ENCODE peak calls at places on chromosomes 2 and 18, in four cellular contexts. One of them, this sample, is unnamed.

GRCh38 chr2:71797006-71797810 is 343.8 kb downstream of the DYSF start:
- DNase-seq in cardiac fibroblast: no peak
- DNase-seq in coronary artery: no peak
- DNase-seq in left ventricle myocardium inferior: no peak
- DNase-seq in this sample: no peak

GRCh38 chr2:70123051-70123828 is 36.0 kb downstream of the PCBP1 start:
- DNase-seq in cardiac fibroblast: peak
- DNase-seq in coronary artery: peak
- DNase-seq in left ventricle myocardium inferior: peak
- DNase-seq in this sample: no peak

GRCh38 chr18:50126466-50126865 is 68.5 kb downstream of the MYO5B start:
- DNase-seq in cardiac fibroblast: no peak
- DNase-seq in coronary artery: no peak
- DNase-seq in left ventricle myocardium inferior: no peak
- DNase-seq in this sample: no peak

GRCh38 chr2:121034551-121034950 is 250.5 kb downstream of the TFCP2L1 start:
- DNase-seq in cardiac fibroblast: no peak
- DNase-seq in coronary artery: no peak
- DNase-seq in left ventricle myocardium inferior: no peak
- DNase-seq in this sample: peak

GRCh38 chr2:158728422-158728821 is 66.7 kb upstream of the DAPL1 start:
- DNase-seq in cardiac fibroblast: no peak
- DNase-seq in coronary artery: no peak
- DNase-seq in left ventricle myocardium inferior: no peak
- DNase-seq in this sample: no peak

GRCh38 chr2:185780890-185781289 is 42.3 kb downstream of the FSIP2 start:
- DNase-seq in cardiac fibroblast: peak
- DNase-seq in coronary artery: no peak
- DNase-seq in left ventricle myocardium inferior: no peak
- DNase-seq in this sample: no peak

GRCh38 chr18:40949138-40949949 is 1005.7 kb upstream of the PIK3C3 start:
- DNase-seq in cardiac fibroblast: no peak
- DNase-seq in coronary artery: no peak
- DNase-seq in left ventricle myocardium inferior: no peak
- DNase-seq in this sample: no peak

GRCh38 chr18:23324056-23324811 is 128.9 kb upstream of the RIOK3 start:
- DNase-seq in cardiac fibroblast: no peak
- DNase-seq in coronary artery: no peak
- DNase-seq in left ventricle myocardium inferior: no peak
- DNase-seq in this sample: no peak

GRCh38 chr2:23687214-23687613 is 239.7 kb downstream of the ATAD2B start:
- DNase-seq in cardiac fibroblast: no peak
- DNase-seq in coronary artery: no peak
- DNase-seq in left ventricle myocardium inferior: no peak
- DNase-seq in this sample: no peak

GRCh38 chr2:6888724-6889123 is 11.1 kb downstream of the RSAD2 start:
- DNase-seq in cardiac fibroblast: no peak
- DNase-seq in coronary artery: no peak
- DNase-seq in left ventricle myocardium inferior: no peak
- DNase-seq in this sample: no peak

GRCh38 chr2:139790807-139791206 is 1010.6 kb upstream of the NXPH2 start:
- DNase-seq in cardiac fibroblast: peak
- DNase-seq in coronary artery: no peak
- DNase-seq in left ventricle myocardium inferior: no peak
- DNase-seq in this sample: no peak

GRCh38 chr2:149860276-149860921 is 272.8 kb upstream of the MMADHC start:
- DNase-seq in cardiac fibroblast: peak
- DNase-seq in coronary artery: no peak
- DNase-seq in left ventricle myocardium inferior: peak
- DNase-seq in this sample: no peak

GRCh38 chr2:230423851-230424458 is 8.0 kb downstream of the SP100 start:
- DNase-seq in cardiac fibroblast: peak
- DNase-seq in coronary artery: no peak
- DNase-seq in left ventricle myocardium inferior: no peak
- DNase-seq in this sample: no peak

GRCh38 chr2:230090978-230091377 is 22.3 kb upstream of the SLC16A14 start:
- DNase-seq in cardiac fibroblast: no peak
- DNase-seq in coronary artery: no peak
- DNase-seq in left ventricle myocardium inferior: no peak
- DNase-seq in this sample: no peak

GRCh38 chr18:9743200-9744016 is 35.3 kb downstream of the RAB31 start:
- DNase-seq in cardiac fibroblast: peak
- DNase-seq in coronary artery: no peak
- DNase-seq in left ventricle myocardium inferior: no peak
- DNase-seq in this sample: peak

GRCh38 chr2:169709970-169710369 is 15.7 kb downstream of the PHOSPHO2 start:
- DNase-seq in cardiac fibroblast: no peak
- DNase-seq in coronary artery: no peak
- DNase-seq in left ventricle myocardium inferior: no peak
- DNase-seq in this sample: no peak

GRCh38 chr2:131029812-131030211 is 63.4 kb downstream of the FAM168B start:
- DNase-seq in cardiac fibroblast: no peak
- DNase-seq in coronary artery: peak
- DNase-seq in left ventricle myocardium inferior: no peak
- DNase-seq in this sample: peak

GRCh38 chr2:74146929-74147728 is 583 bp downstream of the BOLA3 start:
- DNase-seq in cardiac fibroblast: peak
- DNase-seq in coronary artery: no peak
- DNase-seq in left ventricle myocardium inferior: no peak
- DNase-seq in this sample: no peak

GRCh38 chr2:201928363-201928762 is 105.3 kb upstream of the FZD7 start:
- DNase-seq in cardiac fibroblast: no peak
- DNase-seq in coronary artery: no peak
- DNase-seq in left ventricle myocardium inferior: no peak
- DNase-seq in this sample: no peak

GRCh38 chr2:85468096-85468703 is 49.7 kb downstream of the SH2D6 start:
- DNase-seq in cardiac fibroblast: no peak
- DNase-seq in coronary artery: no peak
- DNase-seq in left ventricle myocardium inferior: no peak
- DNase-seq in this sample: no peak

GRCh38 chr2:201235865-201236811 is 24.2 kb upstream of the CASP8 start:
- DNase-seq in cardiac fibroblast: peak
- DNase-seq in coronary artery: no peak
- DNase-seq in left ventricle myocardium inferior: peak
- DNase-seq in this sample: no peak

GRCh38 chr18:55272510-55273243 is 313.4 kb upstream of the CCDC68 start:
- DNase-seq in cardiac fibroblast: no peak
- DNase-seq in coronary artery: no peak
- DNase-seq in left ventricle myocardium inferior: no peak
- DNase-seq in this sample: no peak

GRCh38 chr2:111190816-111191540 is 70.3 kb downstream of the BCL2L11 start:
- DNase-seq in cardiac fibroblast: no peak
- DNase-seq in coronary artery: no peak
- DNase-seq in left ventricle myocardium inferior: no peak
- DNase-seq in this sample: no peak

GRCh38 chr2:26983746-26984145 is 13.3 kb downstream of the MAPRE3 start:
- DNase-seq in cardiac fibroblast: no peak
- DNase-seq in coronary artery: no peak
- DNase-seq in left ventricle myocardium inferior: no peak
- DNase-seq in this sample: no peak

GRCh38 chr18:59502222-59502898 is 143.3 kb upstream of the LMAN1 start:
- DNase-seq in cardiac fibroblast: peak
- DNase-seq in coronary artery: no peak
- DNase-seq in left ventricle myocardium inferior: peak
- DNase-seq in this sample: no peak

GRCh38 chr18:10006261-10006903 is 92.6 kb downstream of the VAPA start:
- DNase-seq in cardiac fibroblast: peak
- DNase-seq in coronary artery: no peak
- DNase-seq in left ventricle myocardium inferior: no peak
- DNase-seq in this sample: peak

GRCh38 chr2:182611009-182611408 is 105.0 kb upstream of the DNAJC10 start:
- DNase-seq in cardiac fibroblast: no peak
- DNase-seq in coronary artery: no peak
- DNase-seq in left ventricle myocardium inferior: no peak
- DNase-seq in this sample: no peak

GRCh38 chr18:28189400-28190239 is 12.7 kb upstream of the CDH2 start:
- DNase-seq in cardiac fibroblast: peak
- DNase-seq in coronary artery: no peak
- DNase-seq in left ventricle myocardium inferior: no peak
- DNase-seq in this sample: no peak

GRCh38 chr18:21272016-21272582 is 30.1 kb downstream of the GREB1L start:
- DNase-seq in cardiac fibroblast: no peak
- DNase-seq in coronary artery: no peak
- DNase-seq in left ventricle myocardium inferior: no peak
- DNase-seq in this sample: no peak

GRCh38 chr2:20596973-20597867 is 53.7 kb downstream of the HS1BP3 start:
- DNase-seq in cardiac fibroblast: peak
- DNase-seq in coronary artery: peak
- DNase-seq in left ventricle myocardium inferior: peak
- DNase-seq in this sample: no peak

GRCh38 chr2:191699341-191699945 is 21.5 kb downstream of the NABP1 start:
- DNase-seq in cardiac fibroblast: no peak
- DNase-seq in coronary artery: no peak
- DNase-seq in left ventricle myocardium inferior: no peak
- DNase-seq in this sample: no peak

GRCh38 chr18:45688113-45688512 is 35.9 kb upstream of the SLC14A1 start:
- DNase-seq in cardiac fibroblast: peak
- DNase-seq in coronary artery: peak
- DNase-seq in left ventricle myocardium inferior: no peak
- DNase-seq in this sample: no peak

GRCh38 chr18:26185267-26185666 is 41.0 kb upstream of the TAF4B start:
- DNase-seq in cardiac fibroblast: no peak
- DNase-seq in coronary artery: no peak
- DNase-seq in left ventricle myocardium inferior: no peak
- DNase-seq in this sample: no peak

GRCh38 chr18:50791599-50792438 is 28.0 kb downstream of the MRO start:
- DNase-seq in cardiac fibroblast: no peak
- DNase-seq in coronary artery: no peak
- DNase-seq in left ventricle myocardium inferior: no peak
- DNase-seq in this sample: no peak

GRCh38 chr2:12554235-12555011 is 162.3 kb upstream of the TRIB2 start:
- DNase-seq in cardiac fibroblast: no peak
- DNase-seq in coronary artery: no peak
- DNase-seq in left ventricle myocardium inferior: no peak
- DNase-seq in this sample: no peak

GRCh38 chr2:217954469-217954868 is 48.3 kb downstream of the TNS1 start:
- DNase-seq in cardiac fibroblast: no peak
- DNase-seq in coronary artery: no peak
- DNase-seq in left ventricle myocardium inferior: peak
- DNase-seq in this sample: no peak

GRCh38 chr18:52700757-52701156 is 360.8 kb downstream of the DCC start:
- DNase-seq in cardiac fibroblast: no peak
- DNase-seq in coronary artery: no peak
- DNase-seq in left ventricle myocardium inferior: no peak
- DNase-seq in this sample: no peak

GRCh38 chr18:52700116-52700515 is 360.1 kb downstream of the DCC start:
- DNase-seq in cardiac fibroblast: no peak
- DNase-seq in coronary artery: no peak
- DNase-seq in left ventricle myocardium inferior: no peak
- DNase-seq in this sample: no peak

GRCh38 chr18:52701219-52701935 is 361.4 kb downstream of the DCC start:
- DNase-seq in cardiac fibroblast: no peak
- DNase-seq in coronary artery: no peak
- DNase-seq in left ventricle myocardium inferior: no peak
- DNase-seq in this sample: no peak
- TF ChIP-seq CTCF in cardiac fibroblast: no peak
- TF ChIP-seq CTCF in coronary artery: no peak
- TF ChIP-seq CTCF in left ventricle myocardium inferior: no peak
- TF ChIP-seq CTCF in this sample: no peak

GRCh38 chr2:25615920-25616319 is 57.5 kb downstream of the DTNB start:
- DNase-seq in cardiac fibroblast: no peak
- DNase-seq in coronary artery: no peak
- DNase-seq in left ventricle myocardium inferior: no peak
- DNase-seq in this sample: no peak
- TF ChIP-seq CTCF in cardiac fibroblast: no peak
- TF ChIP-seq CTCF in coronary artery: no peak
- TF ChIP-seq CTCF in left ventricle myocardium inferior: no peak
- TF ChIP-seq CTCF in this sample: no peak

GRCh38 chr2:240892925-240893324 is 3.0 kb downstream of the MAB21L4 start:
- DNase-seq in cardiac fibroblast: no peak
- DNase-seq in coronary artery: no peak
- DNase-seq in left ventricle myocardium inferior: no peak
- DNase-seq in this sample: no peak

GRCh38 chr2:240894006-240894405 is 1.9 kb downstream of the MAB21L4 start:
- DNase-seq in cardiac fibroblast: no peak
- DNase-seq in coronary artery: no peak
- DNase-seq in left ventricle myocardium inferior: no peak
- DNase-seq in this sample: no peak

GRCh38 chr2:240894836-240895558 is 959 bp downstream of the MAB21L4 start:
- DNase-seq in cardiac fibroblast: no peak
- DNase-seq in coronary artery: no peak
- DNase-seq in left ventricle myocardium inferior: no peak
- DNase-seq in this sample: no peak

GRCh38 chr2:240892361-240892760 is 3.6 kb downstream of the MAB21L4 start:
- DNase-seq in cardiac fibroblast: no peak
- DNase-seq in coronary artery: no peak
- DNase-seq in left ventricle myocardium inferior: no peak
- DNase-seq in this sample: no peak

GRCh38 chr2:240893363-240893828 is 2.6 kb downstream of the MAB21L4 start:
- DNase-seq in cardiac fibroblast: peak
- DNase-seq in coronary artery: no peak
- DNase-seq in left ventricle myocardium inferior: no peak
- DNase-seq in this sample: no peak
- TF ChIP-seq CTCF in cardiac fibroblast: no peak
- TF ChIP-seq CTCF in coronary artery: no peak
- TF ChIP-seq CTCF in left ventricle myocardium inferior: no peak
- TF ChIP-seq CTCF in this sample: no peak

DNA sequence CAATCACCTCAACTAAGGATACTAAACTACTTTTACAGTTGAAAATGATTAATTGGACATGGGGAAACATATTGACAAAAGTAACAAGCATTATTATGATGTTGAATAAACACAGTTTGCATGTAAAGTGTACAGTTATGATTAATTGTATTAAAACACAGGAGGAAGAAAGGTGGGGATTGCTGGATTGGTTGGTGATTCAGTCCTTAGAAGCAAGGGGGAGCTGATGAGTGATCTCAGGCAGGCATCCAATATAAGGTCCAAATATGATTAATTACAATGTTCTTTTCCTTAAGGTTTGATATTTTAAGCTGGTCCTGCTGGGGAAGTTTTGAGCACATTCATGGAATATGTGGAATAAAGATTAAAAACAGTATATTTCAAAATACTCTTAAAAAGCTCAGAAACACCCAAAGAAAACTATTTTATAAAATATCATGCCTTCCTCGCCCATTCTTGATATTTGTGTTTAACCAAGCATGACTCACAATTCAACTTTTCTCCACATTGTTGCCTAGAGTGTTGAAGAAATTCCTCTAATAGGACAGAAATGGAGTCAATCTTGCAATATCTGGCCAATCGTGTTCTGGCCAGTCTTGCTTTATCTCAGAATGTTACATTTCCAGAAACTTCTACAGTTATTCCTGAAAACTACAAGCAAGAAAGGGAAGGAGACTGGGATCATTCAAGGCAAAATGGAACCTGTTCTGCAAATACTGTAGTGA is 268.2 kb downstream of the RPIA start:
- DNase-seq in cardiac fibroblast: peak
- DNase-seq in coronary artery: no peak
- DNase-seq in left ventricle myocardium inferior: no peak
- DNase-seq in this sample: no peak
- TF ChIP-seq CTCF in cardiac fibroblast: no peak
- TF ChIP-seq CTCF in coronary artery: no peak
- TF ChIP-seq CTCF in left ventricle myocardium inferior: peak
- TF ChIP-seq CTCF in this sample: no peak